ENCODE peak calls at places on chromosome 16, in ten cellular contexts. K, M, A, N, G, Z, W, U, P and S are unnamed samples.

GRCh38 chr16:67967956-67968439 is 439 bp downstream of the SLC12A4 start:
- DNase-seq in K (peak; percentile 35), M (no peak), U (peak; percentile 79), A (peak; percentile 43), Z (peak; percentile 31), N (no peak), W (peak; percentile 60), G (peak; percentile 25), P (peak; percentile 59), S (no peak)

GRCh38 chr16:67672739-67673662 is 6.4 kb downstream of the C16orf86 start:
- DNase-seq in W (peak; percentile 72), M (peak; percentile 74), A (peak; percentile 75), K (peak; percentile 76), G (peak; percentile 67), P (peak; percentile 77), U (no peak), N (peak; percentile 70), Z (peak; percentile 67), S (peak; percentile 74)

GRCh38 chr16:24009955-24010354 is 174.2 kb downstream of the PRKCB start:
- DNase-seq in Z (no peak), U (no peak), A (no peak), W (no peak), K (no peak), M (no peak), G (no peak), P (no peak), N (no peak), S (no peak)

GRCh38 chr16:89359296-89360147 is 130.8 kb downstream of the ANKRD11 start:
- DNase-seq in M (no peak), G (no peak), N (no peak), P (no peak), Z (no peak), U (peak; percentile 37), W (no peak), K (no peak), A (no peak), S (peak; percentile 66)

GRCh38 chr16:68232335-68232734 is 3.6 kb downstream of the ESRP2 start:
- DNase-seq in P (no peak), Z (no peak), K (no peak), U (peak; percentile 63), M (no peak), G (no peak), W (no peak), A (no peak), N (no peak), S (no peak)

GRCh38 chr16:19846421-19846820 is 38.2 kb downstream of the GPRC5B start:
- DNase-seq in G (no peak), M (no peak), U (no peak), P (no peak), K (no peak), A (no peak), W (no peak), Z (no peak), N (no peak), S (no peak)

GRCh38 chr16:68910051-68910450 is 66.7 kb downstream of the TANGO6 start:
- DNase-seq in G (no peak), A (no peak), M (no peak), K (no peak), N (no peak), W (no peak), Z (no peak), U (no peak), P (no peak), S (no peak)

GRCh38 chr16:8887438-8887765 is 5.3 kb downstream of the LITAFD start:
- DNase-seq in N (no peak), U (peak; percentile 52), K (no peak), W (no peak), M (no peak), Z (no peak), G (no peak), A (no peak), P (no peak), S (no peak)

GRCh38 chr16:12896562-12896961 is 4.8 kb upstream of the SHISA9 start:
- DNase-seq in N (no peak), M (peak; percentile 2), A (no peak), K (peak; percentile 84), G (no peak), Z (no peak), U (no peak), P (no peak), W (no peak), S (peak; percentile 37)

GRCh38 chr16:87702325-87702811 is 63.4 kb downstream of the KLHDC4 start:
- DNase-seq in N (no peak), M (no peak), K (peak; percentile 58), P (no peak), W (no peak), A (no peak), U (no peak), Z (no peak), G (peak; percentile 30), S (peak; percentile 44)

GRCh38 chr16:66474750-66475199 is 47.7 kb downstream of the BEAN1 start:
- DNase-seq in Z (peak; percentile 20), M (peak; percentile 59), K (peak; percentile 38), G (no peak), U (no peak), P (no peak), W (no peak), N (no peak), A (no peak), S (no peak)

GRCh38 chr16:53085539-53086450 is 31.0 kb downstream of the CHD9 start:
- DNase-seq in K (peak; percentile 57), N (no peak), A (no peak), P (no peak), M (no peak), W (no peak), Z (no peak), U (no peak), G (no peak), S (no peak)

GRCh38 chr16:28980929-28981328 is 3.9 kb upstream of the LAT start:
- DNase-seq in U (no peak), K (no peak), G (no peak), N (no peak), M (no peak), W (no peak), A (no peak), P (no peak), Z (no peak), S (no peak)

GRCh38 chr16:28974437-28975157 is at the start of gene SPNS1:
- DNase-seq in K (peak; percentile 98), M (peak; percentile 96), A (peak; percentile 98), U (peak; percentile 99), N (peak; percentile 97), P (peak; percentile 97), W (peak; percentile 98), G (peak; percentile 97), Z (peak; percentile 98), S (peak; percentile 96)

GRCh38 chr16:28977703-28978641 is 3.4 kb downstream of the SPNS1 start:
- DNase-seq in W (no peak), Z (peak; percentile 40), A (no peak), N (no peak), G (no peak), M (peak; percentile 39), P (no peak), U (no peak), K (peak; percentile 47), S (peak; percentile 44)

GRCh38 chr16:28974007-28974436 is 556 bp upstream of the SPNS1 start:
- DNase-seq in Z (peak; percentile 67), U (peak; percentile 77), K (peak; percentile 85), G (peak; percentile 65), P (peak; percentile 44), N (peak; percentile 49), M (peak; percentile 53), W (peak; percentile 59), A (peak; percentile 44), S (peak; percentile 77)

DNA sequence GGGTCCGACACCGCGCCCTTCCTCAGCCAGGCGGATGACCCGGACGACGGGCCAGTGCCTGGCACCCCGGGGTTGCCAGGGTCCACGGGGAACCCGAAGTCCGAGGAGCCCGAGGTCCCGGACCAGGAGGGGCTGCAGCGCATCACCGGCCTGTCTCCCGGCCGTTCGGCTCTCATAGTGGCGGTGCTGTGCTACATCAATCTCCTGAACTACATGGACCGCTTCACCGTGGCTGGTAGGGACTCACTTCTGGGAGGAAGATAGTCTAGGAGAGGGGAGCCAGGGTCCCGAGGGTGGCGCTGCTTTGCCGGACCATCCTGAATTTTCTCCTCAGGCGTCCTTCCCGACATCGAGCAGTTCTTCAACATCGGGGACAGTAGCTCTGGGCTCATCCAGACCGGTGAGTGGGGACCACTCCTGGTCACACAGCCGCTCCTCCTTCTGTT is 603 bp downstream of the SPNS1 start:
- DNase-seq in W (no peak), U (no peak), P (no peak), M (no peak), G (no peak), A (no peak), Z (no peak), K (no peak), N (no peak), S (no peak)
- H3K27ac ChIP-seq in W (peak overlapping the region; percentile 79), U (peak overlapping the region; percentile 87), P (peak overlapping the region; percentile 89), M (no peak overlapping the region), G (peak overlapping the region; percentile 76), A (peak overlapping the region; percentile 87), Z (peak overlapping the region; percentile 62), K (no peak overlapping the region), N (no peak overlapping the region), S (peak overlapping the region; percentile 39)

GRCh38 chr16:7405166-7405565 is 72.5 kb downstream of the RBFOX1 start:
- DNase-seq in K (peak; percentile 72), Z (peak; percentile 6), P (peak; percentile 50), G (no peak), A (peak; percentile 27), W (peak; percentile 38), U (peak; percentile 85), M (peak; percentile 7), N (peak; percentile 39), S (peak; percentile 87)
- H3K27ac ChIP-seq in K (no peak overlapping the region), Z (no peak overlapping the region), P (no peak overlapping the region), G (no peak overlapping the region), A (no peak overlapping the region), W (peak overlapping the region; percentile 56), U (no peak overlapping the region), M (no peak overlapping the region), N (no peak overlapping the region), S (no peak overlapping the region)

GRCh38 chr16:4117250-4117578 is 972 bp upstream of the ADCY9 start:
- DNase-seq in W (no peak), N (no peak), Z (no peak), K (no peak), M (no peak), A (no peak), G (no peak), U (no peak), P (no peak), S (no peak)
- H3K27ac ChIP-seq in W (peak overlapping the region; percentile 91), N (no peak overlapping the region), Z (no peak overlapping the region), K (no peak overlapping the region), M (no peak overlapping the region), A (peak overlapping the region; percentile 85), G (no peak overlapping the region), U (peak overlapping the region; percentile 80), P (peak overlapping the region; percentile 83), S (peak overlapping the region; percentile 90)

GRCh38 chr16:27246439-27246838 is 22.1 kb downstream of the NSMCE1 start:
- DNase-seq in W (no peak), M (no peak), U (no peak), P (no peak), N (no peak), Z (no peak), K (no peak), A (no peak), G (no peak), S (no peak)
- H3K27ac ChIP-seq in W (peak overlapping the region; percentile 72), M (peak overlapping the region; percentile 30), U (no peak overlapping the region), P (peak overlapping the region; percentile 84), N (no peak overlapping the region), Z (no peak overlapping the region), K (no peak overlapping the region), A (peak overlapping the region; percentile 84), G (peak overlapping the region; percentile 55), S (no peak overlapping the region)